ENCODE peak calls at places on chromosomes 1 and 21, in four cellular contexts. U is K562, O is HepG2, Z is GM12878. J is an unnamed sample.

GRCh38 chr21:32994305-32994704 is 31.4 kb upstream of the OLIG2 start:
- DNase-seq in Z (no peak), O (no peak), U (peak), J (peak)

GRCh38 chr21:46079357-46080170 is 18.3 kb upstream of the COL6A2 start:
- DNase-seq in O (no peak), Z (no peak), U (no peak), J (peak)

GRCh38 chr1:219177363-219177762 is 3.7 kb downstream of the LYPLAL1 start:
- DNase-seq in Z (no peak), U (no peak), O (no peak), J (no peak)

GRCh38 chr1:43545686-43546387 is 15.2 kb downstream of the PTPRF start:
- DNase-seq in U (peak), Z (no peak), O (peak), J (peak)

GRCh38 chr1:223820976-223821375 is 24.8 kb downstream of the TP53BP2 start:
- DNase-seq in U (no peak), Z (no peak), O (no peak), J (no peak)

GRCh38 chr21:34126691-34127090 is 53.3 kb downstream of the MRPS6 start:
- DNase-seq in U (no peak), O (no peak), Z (no peak), J (no peak)

GRCh38 chr1:173048629-173049326 is 2.0 kb downstream of the TNFSF18 start:
- DNase-seq in Z (no peak), O (no peak), U (no peak), J (no peak)

GRCh38 chr21:32869459-32869858 is 97.9 kb upstream of the PAXBP1 start:
- DNase-seq in O (no peak), U (no peak), Z (no peak), J (no peak)

GRCh38 chr1:54329337-54329954 is 76.7 kb downstream of the SSBP3 start:
- DNase-seq in O (no peak), Z (no peak), U (no peak), J (no peak)

GRCh38 chr1:223331929-223332328 is 32.0 kb downstream of the SUSD4 start:
- DNase-seq in Z (no peak), O (no peak), U (no peak), J (no peak)

GRCh38 chr1:68955424-68955823 is 458.5 kb upstream of the DEPDC1 start:
- DNase-seq in Z (no peak), O (no peak), U (no peak), J (no peak)

GRCh38 chr1:84152649-84153056 is 8.6 kb downstream of the PRKACB start:
- DNase-seq in U (no peak), Z (peak), O (no peak), J (no peak)

DNA sequence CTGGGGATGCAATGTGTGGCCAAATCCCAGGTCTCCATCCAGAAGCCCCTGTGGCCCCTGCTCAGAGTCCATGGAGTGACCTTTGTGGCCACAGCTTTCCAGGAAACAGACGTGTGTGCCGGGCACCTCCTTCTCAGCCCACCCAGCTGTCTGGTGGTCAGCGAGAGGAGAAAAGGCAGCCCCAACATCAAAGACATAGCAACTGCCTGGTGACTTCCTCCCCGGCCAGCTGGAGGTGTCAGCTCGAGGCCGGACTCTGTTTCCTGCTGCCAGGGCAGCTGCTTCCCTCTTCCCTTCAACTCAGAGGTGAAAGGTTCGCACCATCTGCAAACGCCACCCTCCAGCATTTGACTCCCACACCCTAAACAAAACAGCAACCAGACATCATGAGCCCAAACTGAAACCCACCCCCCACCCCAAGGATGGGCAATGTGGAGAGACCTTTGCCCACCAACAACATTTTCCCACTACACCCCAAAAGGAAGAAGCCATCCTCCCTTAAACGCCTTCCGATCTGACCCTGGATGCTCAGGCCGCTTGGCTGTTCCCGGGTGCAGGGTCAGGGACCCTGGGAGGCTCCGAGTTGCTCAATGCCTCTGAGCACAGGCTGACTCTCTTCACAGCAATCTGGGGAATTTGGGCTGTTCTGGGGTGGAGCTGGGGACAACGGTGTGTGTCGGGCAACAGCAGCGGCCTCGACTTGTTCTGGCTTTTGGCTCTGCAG is 162.3 kb downstream of the PSMG1 start:
- DNase-seq in Z (no peak), U (no peak), O (peak), J (no peak)
- TF ChIP-seq NFIC in Z (no peak), U (no peak), O (peak), J (no peak)

GRCh38 chr1:115112496-115113375 is 23.4 kb upstream of the TSPAN2 start:
- DNase-seq in U (peak), Z (no peak), O (no peak), J (peak)
- TF ChIP-seq NFIC in U (no peak), Z (no peak), O (no peak), J (no peak)

DNA sequence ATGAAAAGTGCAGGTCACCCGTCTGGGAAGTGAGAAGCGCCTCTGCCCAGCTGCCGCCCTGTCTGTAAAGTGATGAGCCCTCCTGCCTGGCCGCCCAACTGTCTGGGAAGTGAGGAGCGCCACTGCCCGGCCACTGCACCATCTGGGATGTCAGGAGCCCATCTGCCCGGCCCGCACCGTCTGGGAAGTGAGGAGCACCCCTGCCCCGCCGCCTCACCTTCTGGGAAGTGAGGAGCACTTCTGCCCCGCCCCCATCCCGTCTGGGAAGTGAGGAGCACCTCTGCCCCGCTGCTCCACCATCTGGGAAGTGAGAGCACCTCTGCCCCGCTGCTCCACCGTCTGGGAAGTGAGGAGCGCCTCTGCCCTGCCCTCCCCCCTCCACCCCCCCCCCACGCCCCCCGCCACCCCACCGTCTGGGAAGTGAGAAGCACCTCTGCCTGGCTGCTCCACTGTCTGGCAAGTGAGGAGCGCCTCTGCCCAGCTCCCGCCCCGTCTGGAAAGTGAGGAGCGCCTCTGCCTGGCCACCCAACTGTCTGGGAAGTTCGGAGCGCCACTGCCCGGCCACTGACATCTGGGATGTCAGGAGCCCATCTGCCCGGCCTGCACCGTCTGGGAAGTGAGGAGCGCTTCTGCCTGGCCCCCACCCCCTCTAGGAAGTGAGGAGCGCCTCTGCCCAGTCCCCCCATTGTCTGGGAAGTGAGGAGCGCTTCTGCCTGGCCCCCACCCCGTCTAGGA is 4.5 kb upstream of the ZZZ3 start:
- DNase-seq in O (no peak), U (no peak), Z (no peak), J (no peak)
- TF ChIP-seq NFIC in O (no peak), U (no peak), Z (no peak), J (no peak)

GRCh38 chr1:8464987-8465386 is 147.1 kb downstream of the SLC45A1 start:
- DNase-seq in U (no peak), Z (no peak), O (no peak), J (no peak)

GRCh38 chr1:8462298-8462946 is 144.5 kb downstream of the SLC45A1 start:
- DNase-seq in O (no peak), Z (no peak), U (no peak), J (no peak)

GRCh38 chr1:8465692-8466091 is 147.8 kb downstream of the SLC45A1 start:
- DNase-seq in Z (no peak), O (no peak), U (no peak), J (no peak)

GRCh38 chr1:8463144-8463927 is 145.4 kb downstream of the SLC45A1 start:
- DNase-seq in U (no peak), O (peak), Z (no peak), J (peak)

DNA sequence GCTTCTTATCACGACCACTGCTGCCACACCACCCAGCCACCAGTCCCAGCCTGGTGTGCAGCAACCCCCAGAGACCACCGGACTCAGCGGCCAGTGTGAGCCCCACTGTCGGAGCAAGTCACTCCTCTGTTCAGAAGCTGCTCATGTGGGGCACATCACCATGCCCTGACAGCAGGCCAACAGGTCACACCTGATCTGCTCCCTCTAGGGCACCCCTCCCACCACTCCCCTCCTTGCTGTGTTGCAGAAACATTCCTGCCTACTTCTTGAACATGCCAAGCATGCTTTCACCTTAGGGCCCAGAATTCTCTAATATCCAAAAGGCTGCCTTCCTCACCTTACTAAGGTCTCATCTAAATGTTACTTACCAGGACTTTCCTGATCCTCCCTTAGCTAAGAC is 146.5 kb downstream of the SLC45A1 start:
- DNase-seq in O (no peak), Z (no peak), U (no peak), J (no peak)
- TF ChIP-seq NFIC in O (no peak), Z (no peak), U (no peak), J (no peak)

GRCh38 chr1:153363641-153364040 is 6.0 kb downstream of the S100A9 start:
- DNase-seq in O (no peak), Z (no peak), U (no peak), J (no peak)

GRCh38 chr1:153364181-153364580 is 6.5 kb downstream of the S100A9 start:
- DNase-seq in Z (no peak), U (no peak), O (no peak), J (no peak)

GRCh38 chr1:153365696-153366095 is 8.0 kb downstream of the S100A9 start:
- DNase-seq in Z (no peak), U (no peak), O (no peak), J (no peak)

GRCh38 chr1:153366261-153366660 is 8.6 kb downstream of the S100A9 start:
- DNase-seq in Z (no peak), O (no peak), U (no peak), J (no peak)

DNA sequence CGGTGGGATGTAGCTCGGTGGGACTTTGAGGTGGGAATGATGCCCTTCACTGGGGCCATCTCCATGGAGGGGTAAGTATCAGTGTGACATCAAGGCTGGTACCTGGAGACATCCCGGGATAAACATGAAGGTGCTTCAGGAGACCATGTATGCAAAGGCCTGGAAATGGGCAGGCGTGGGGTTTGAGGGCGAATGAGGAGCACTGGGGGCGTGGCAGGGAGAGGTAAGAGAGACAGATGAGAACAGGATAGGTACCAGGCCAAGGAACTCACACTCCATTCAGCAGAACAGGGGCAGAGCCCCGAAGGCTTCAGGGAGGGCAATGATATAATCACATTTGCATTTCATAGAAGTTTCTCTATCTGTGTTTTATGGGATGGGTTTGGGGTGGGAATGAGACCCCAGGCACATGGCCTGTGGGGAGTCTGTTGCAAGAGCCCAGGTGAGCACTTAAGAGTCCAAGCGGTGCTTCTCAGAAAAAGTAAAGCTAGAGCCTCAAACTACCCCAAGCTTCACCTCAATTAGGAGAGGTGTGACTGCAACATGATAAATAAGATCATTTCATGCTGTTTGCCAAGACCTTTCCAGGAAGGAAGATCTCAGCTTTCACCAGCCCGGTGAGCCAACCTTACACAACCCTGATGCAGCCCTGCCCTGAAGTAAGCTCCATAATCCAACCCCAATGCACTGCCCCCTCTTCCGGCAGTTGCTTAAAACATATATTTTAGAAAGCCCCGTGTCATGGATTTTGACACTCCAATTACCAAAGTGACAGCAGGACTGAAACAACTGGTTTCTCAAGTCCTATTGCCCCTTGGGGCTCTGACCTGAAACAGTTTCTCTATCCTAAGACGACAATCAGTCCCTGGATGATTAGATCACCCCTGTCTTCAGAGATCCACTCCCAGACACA is 7.4 kb downstream of the S100A9 start:
- DNase-seq in Z (no peak), U (no peak), O (no peak), J (no peak)
- TF ChIP-seq NFIC in Z (no peak), U (no peak), O (no peak), J (no peak)

GRCh38 chr1:22886211-22886610 is 86.5 kb downstream of the LACTBL1 start:
- DNase-seq in Z (no peak), U (no peak), O (no peak), J (no peak)
- TF ChIP-seq NFIC in Z (no peak), U (no peak), O (no peak), J (peak)

GRCh38 chr1:167629681-167630567 is at the start of gene RCSD1:
- DNase-seq in Z (no peak), U (peak), O (no peak), J (peak)

GRCh38 chr1:167631386-167631941 is 1.4 kb downstream of the RCSD1 start:
- DNase-seq in Z (no peak), O (no peak), U (no peak), J (no peak)

GRCh38 chr1:167633258-167633944 is 3.4 kb downstream of the RCSD1 start:
- DNase-seq in U (no peak), O (no peak), Z (no peak), J (no peak)

GRCh38 chr1:167630568-167631385 is 745 bp downstream of the RCSD1 start:
- DNase-seq in U (no peak), O (no peak), Z (peak), J (no peak)

DNA sequence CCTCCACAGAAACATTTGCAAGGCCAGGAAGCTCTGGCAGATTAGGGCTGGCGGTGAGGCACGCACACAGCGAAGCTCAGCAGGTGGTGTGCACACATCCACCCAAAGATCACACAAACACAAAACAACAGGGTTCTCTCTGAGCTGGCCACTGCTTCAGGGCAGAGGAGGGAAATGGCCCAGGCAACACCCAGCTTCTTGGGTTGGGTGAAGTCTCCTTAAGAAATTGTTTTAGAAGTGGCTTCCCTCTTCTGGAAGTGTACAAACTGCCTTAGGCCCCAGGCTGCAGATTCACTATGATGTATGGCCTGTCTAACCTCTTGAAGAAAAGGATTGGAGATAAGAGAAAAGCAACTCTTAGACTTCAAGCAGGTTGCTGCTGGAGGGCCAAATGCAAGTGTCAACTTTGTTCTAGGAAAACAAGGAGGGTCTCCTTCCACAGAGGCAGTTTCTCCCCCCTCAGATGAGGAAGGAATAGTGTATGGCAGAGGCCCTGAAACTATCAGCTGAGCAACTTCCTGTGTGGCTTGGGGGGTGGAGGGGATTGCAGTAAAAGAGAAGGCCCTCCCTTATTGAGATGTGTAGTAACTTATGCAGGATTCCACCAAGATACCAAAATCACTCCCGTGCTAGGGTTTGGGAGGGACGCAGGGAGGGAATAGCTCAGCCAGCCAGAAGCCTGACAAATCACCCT is 2.1 kb downstream of the RCSD1 start:
- DNase-seq in Z (no peak), U (peak), O (no peak), J (no peak)
- TF ChIP-seq NFIC in Z (peak), U (no peak), O (no peak), J (no peak)